ENCODE peak calls at places on chromosomes 4 and X, in six cellular contexts. O is heart right ventricle, U is endodermal cell, S is MM.1S, N is psoas muscle, H is mammary epithelial cell. T is an unnamed sample.

GRCh38 chr4:139767168-139767567 is 101.5 kb downstream of the MGST2 start:
- DNase-seq in U (no peak), S (no peak), H (no peak), O (no peak), N (no peak), T (no peak)

GRCh38 chr4:102344520-102344954 is 745 bp downstream of the SLC39A8 start:
- DNase-seq in N (peak; percentile 44), O (peak; percentile 29), U (peak; percentile 89), H (peak; percentile 73), S (peak; percentile 79), T (no peak)

GRCh38 chr4:138946306-138946705 is 69.3 kb upstream of the NOCT start:
- DNase-seq in N (no peak), O (no peak), H (no peak), U (no peak), S (no peak), T (no peak)

GRCh38 chr4:81314196-81314896 is 99.3 kb upstream of the PRKG2 start:
- DNase-seq in S (no peak), N (no peak), H (peak; percentile 2), O (peak; percentile 57), U (no peak), T (peak; percentile 1)

GRCh38 chrX:46298821-46299220 is 246.4 kb downstream of the ZNF674 start:
- DNase-seq in U (no peak), H (peak; percentile 23), O (no peak), S (no peak), N (no peak), T (no peak)

GRCh38 chrX:19602866-19603620 is 87.7 kb upstream of the MAP3K15 start:
- DNase-seq in N (peak; percentile 21), H (peak; percentile 83), U (no peak), O (no peak), S (no peak), T (peak; percentile 85)

GRCh38 chrX:134423606-134424005 is 36.4 kb upstream of the HPRT1 start:
- DNase-seq in U (no peak), O (no peak), H (peak; percentile 5), N (no peak), S (no peak), T (peak; percentile 26)

GRCh38 chr4:38364383-38364963 is 299.5 kb upstream of the KLF3 start:
- DNase-seq in H (no peak), S (no peak), O (no peak), N (no peak), U (no peak), T (no peak)

GRCh38 chr4:146407257-146407656 is 114.5 kb downstream of the SLC10A7 start:
- DNase-seq in N (no peak), O (no peak), U (no peak), H (no peak), S (no peak), T (no peak)

GRCh38 chr4:80492761-80493160 is 157.2 kb downstream of the CFAP299 start:
- DNase-seq in U (no peak), O (no peak), N (no peak), S (peak; percentile 59), H (peak; percentile 20), T (peak; percentile 36)

GRCh38 chrX:40090961-40091360 is 6.8 kb downstream of the BCOR start:
- DNase-seq in N (no peak), O (no peak), S (no peak), U (peak; percentile 74), H (no peak), T (no peak)

GRCh38 chr4:141391293-141391692 is 170.6 kb downstream of the ZNF330 start:
- DNase-seq in N (no peak), O (no peak), H (peak; percentile 74), U (no peak), S (no peak), T (peak; percentile 34)

GRCh38 chr4:141391771-141392170 is 171.1 kb downstream of the ZNF330 start:
- DNase-seq in U (no peak), H (peak; percentile 87), N (no peak), O (no peak), S (no peak), T (peak; percentile 33)

GRCh38 chr4:141390527-141391046 is 169.9 kb downstream of the ZNF330 start:
- DNase-seq in N (no peak), O (no peak), U (no peak), H (peak; percentile 43), S (no peak), T (no peak)

GRCh38 chr4:141388483-141388882 is 167.8 kb downstream of the ZNF330 start:
- DNase-seq in H (peak; percentile 70), S (no peak), O (no peak), U (no peak), N (no peak), T (peak; percentile 50)

GRCh38 chr4:141389649-141390048 is 169.0 kb downstream of the ZNF330 start:
- DNase-seq in U (no peak), S (no peak), H (peak; percentile 76), N (no peak), O (no peak), T (no peak)
- TF ChIP-seq CTCF in U (no peak), S (no peak), H (no peak), N (no peak), O (no peak), T (no peak)

DNA sequence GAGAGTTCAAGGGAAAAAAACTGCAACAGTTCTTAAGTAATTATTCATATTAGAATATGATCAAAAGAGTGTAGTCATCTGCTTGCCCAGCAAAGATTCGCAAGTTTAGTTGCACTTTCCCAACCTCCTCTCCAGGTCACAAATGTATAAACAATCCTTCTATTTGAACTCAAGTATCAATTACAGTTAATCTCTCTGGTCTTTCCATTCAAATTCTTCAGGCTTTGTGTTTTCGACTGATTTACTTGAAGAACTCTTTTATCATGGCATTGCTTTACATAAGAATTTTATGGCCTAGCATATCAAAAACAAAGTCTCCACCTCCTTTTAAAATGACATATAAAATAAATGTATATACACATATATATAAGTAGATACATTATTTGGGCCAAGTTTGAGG is 1009.6 kb upstream of the DIAPH2 start:
- DNase-seq in O (no peak), U (no peak), H (no peak), N (no peak), S (no peak), T (peak; percentile 9)
- H3K36me3 ChIP-seq in O (no peaks in the 10 kb centered on the region), U (no peaks in the 10 kb centered on the region), H (no peaks in the 10 kb centered on the region), N (no peaks in the 10 kb centered on the region), S (no peaks in the 10 kb centered on the region), T (no peaks in the 10 kb centered on the region)

DNA sequence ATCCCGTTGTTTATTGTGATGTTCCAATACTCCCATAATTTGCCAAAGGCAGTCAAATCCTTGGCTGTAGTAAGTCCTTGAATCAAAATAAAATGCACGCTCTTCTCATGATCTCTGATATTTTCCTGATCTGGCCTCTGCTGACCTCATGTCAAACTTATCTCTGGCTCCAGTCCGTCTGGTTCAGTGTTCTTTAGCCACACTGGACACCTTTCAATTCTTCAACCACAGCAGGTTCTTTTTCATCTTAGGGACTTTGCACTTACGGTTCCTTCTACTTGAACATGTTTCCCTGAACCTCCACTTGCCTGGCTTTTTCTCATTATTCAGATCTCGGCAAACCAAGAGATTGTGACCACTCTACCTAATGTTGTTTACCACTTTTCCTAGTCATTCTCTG is 10.3 kb downstream of the ENPEP start:
- DNase-seq in N (no peak), H (no peak), O (no peak), U (no peak), S (no peak), T (no peak)
- H3K27me3 ChIP-seq in N (no peaks in the 10 kb centered on the region), H (no peaks in the 10 kb centered on the region), O (no peaks in the 10 kb centered on the region), U (no peaks in the 10 kb centered on the region), S (no peaks in the 10 kb centered on the region), T (no peaks in the 10 kb centered on the region)

GRCh38 chr4:173169428-173170209 is 1.0 kb downstream of the GALNT7 start:
- DNase-seq in O (peak; percentile 63), S (peak; percentile 68), H (peak; percentile 56), U (peak; percentile 86), N (peak; percentile 61), T (peak; percentile 26)

GRCh38 chr4:173170210-173170778 is 1.7 kb downstream of the GALNT7 start:
- DNase-seq in O (no peak), S (no peak), U (no peak), H (no peak), N (no peak), T (no peak)

GRCh38 chr4:173169178-173169427 is 492 bp downstream of the GALNT7 start:
- DNase-seq in H (no peak), O (peak; percentile 23), U (no peak), S (no peak), N (no peak), T (no peak)

GRCh38 chr4:173171987-173172386 is 3.4 kb downstream of the GALNT7 start:
- DNase-seq in U (no peak), H (no peak), N (no peak), O (no peak), S (no peak), T (no peak)

DNA sequence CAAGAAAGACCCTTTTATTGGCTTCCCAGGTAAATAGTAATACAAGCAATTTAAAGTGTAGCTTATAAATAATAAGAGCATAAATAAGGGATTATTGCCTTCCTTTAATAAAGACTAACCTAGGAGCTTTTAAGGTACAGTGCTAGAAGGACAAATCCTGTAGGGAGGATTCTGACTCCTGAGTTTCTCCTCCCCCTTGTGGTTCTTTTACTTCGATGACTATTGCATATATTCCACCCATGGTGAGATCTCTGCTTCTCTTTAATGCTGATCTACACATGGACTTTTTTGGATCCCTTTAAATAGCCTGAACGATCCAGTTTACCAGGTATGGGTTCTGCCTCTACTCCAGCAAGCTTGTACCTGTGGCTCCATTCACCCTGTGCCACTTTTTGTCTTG is 2.5 kb downstream of the GALNT7 start:
- DNase-seq in S (no peak), H (peak; percentile 42), N (no peak), O (no peak), U (no peak), T (peak; percentile 62)
- TF ChIP-seq CTCF in S (no peak), H (peak; percentile 9), N (no peak), O (peak; percentile 23), U (peak; percentile 71), T (peak; percentile 45)

GRCh38 chrX:154370300-154370881 is 4.0 kb downstream of the FLNA start:
- DNase-seq in O (no peak), S (no peak), H (no peak), N (peak; percentile 43), U (no peak), T (no peak)

GRCh38 chrX:154367474-154368308 is 6.7 kb downstream of the FLNA start:
- DNase-seq in O (no peak), S (no peak), N (no peak), H (no peak), U (no peak), T (no peak)

GRCh38 chrX:154366666-154367055 is 7.8 kb downstream of the FLNA start:
- DNase-seq in O (peak; percentile 52), N (no peak), H (no peak), S (no peak), U (no peak), T (no peak)

GRCh38 chrX:154369453-154370299 is 4.8 kb downstream of the FLNA start:
- DNase-seq in H (peak; percentile 84), O (peak; percentile 87), U (peak; percentile 88), S (no peak), N (peak; percentile 80), T (peak; percentile 77)

DNA sequence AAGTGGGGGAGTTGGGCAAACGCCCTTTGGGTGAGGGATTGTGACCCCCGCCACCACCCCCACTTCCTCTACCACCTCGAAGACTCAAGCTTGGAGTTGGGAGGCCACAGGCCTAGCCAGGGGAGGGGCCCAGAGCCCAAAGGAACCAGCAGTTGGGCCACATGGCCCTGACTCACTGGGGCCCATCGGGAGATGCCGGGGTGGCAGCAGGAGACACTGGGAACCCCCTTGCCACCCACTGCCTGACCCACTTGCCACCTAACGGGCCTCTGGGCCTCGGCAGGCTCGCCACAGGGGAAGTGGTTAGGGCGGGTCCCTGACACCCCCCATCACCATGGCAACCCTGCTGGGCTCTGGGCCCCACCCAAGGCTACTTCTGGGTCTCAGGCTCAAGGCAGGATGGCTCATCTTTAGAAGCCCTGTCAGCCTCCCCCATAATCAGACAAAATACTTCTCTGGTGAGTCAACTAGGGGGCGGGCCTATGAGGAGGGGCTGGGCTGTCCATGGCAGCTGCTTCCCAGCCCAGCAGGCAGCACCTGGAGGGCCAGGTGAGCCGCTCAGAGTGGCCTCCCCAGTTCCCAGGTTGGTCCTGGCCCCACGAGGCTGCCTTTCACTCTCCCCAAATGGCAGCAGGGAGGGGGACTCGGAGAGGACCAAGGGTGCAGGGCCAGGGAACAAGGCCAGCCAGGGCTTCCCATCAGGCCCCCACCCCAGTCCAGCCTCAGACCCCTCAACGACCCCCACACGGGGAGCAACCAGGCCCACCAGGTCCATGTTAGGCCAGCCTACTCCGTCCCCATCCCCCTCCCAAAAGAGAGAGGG is 5.6 kb downstream of the FLNA start:
- DNase-seq in N (peak; percentile 84), H (peak; percentile 95), O (peak; percentile 74), U (peak; percentile 78), S (peak; percentile 18), T (peak; percentile 86)
- H3K36me3 ChIP-seq in N (no peaks in the 10 kb centered on the region), H (peaks cover 2% of the 10 kb centered on the region), O (no peaks in the 10 kb centered on the region), U (peaks cover 54% of the 10 kb centered on the region), S (no peaks in the 10 kb centered on the region), T (peaks cover 32% of the 10 kb centered on the region)